ENCODE peak calls at places on chromosomes 12 and 14, in four cellular contexts. H, E, W and Y are unnamed samples.

GRCh38 chr14:71322660-71323250 is 415.5 kb downstream of the PCNX1 start:
- DNase-seq in E (peak), W (peak), H (peak), Y (peak)

GRCh38 chr12:10016881-10017280 is 6.5 kb downstream of the CLEC12B start:
- DNase-seq in W (no peak), E (no peak), H (no peak), Y (peak)

GRCh38 chr12:46524778-46525177 is 152.2 kb upstream of the SLC38A2 start:
- DNase-seq in H (no peak), E (peak), W (no peak), Y (no peak)

GRCh38 chr12:69102856-69103255 is 136.5 kb upstream of the CPSF6 start:
- DNase-seq in W (no peak), E (no peak), H (no peak), Y (no peak)

GRCh38 chr12:9319842-9320173 is 111.6 kb upstream of the PZP start:
- DNase-seq in H (no peak), E (no peak), W (no peak), Y (no peak)

GRCh38 chr12:130591736-130592135 is 124.4 kb downstream of the RIMBP2 start:
- DNase-seq in E (no peak), W (no peak), H (no peak), Y (no peak)

GRCh38 chr12:38586652-38587219 is 270.2 kb downstream of the ALG10B start:
- DNase-seq in W (no peak), E (no peak), H (no peak), Y (peak)

GRCh38 chr14:102848830-102849521 is 71.7 kb downstream of the TRAF3 start:
- DNase-seq in W (no peak), H (no peak), E (no peak), Y (no peak)

GRCh38 chr14:22471545-22472121 is 117.4 kb downstream of the DAD1 start:
- DNase-seq in W (no peak), E (peak), H (peak), Y (peak)

GRCh38 chr14:83709116-83709515 is 1820.8 kb upstream of the FLRT2 start:
- DNase-seq in H (no peak), E (no peak), W (no peak), Y (no peak)

GRCh38 chr12:121580959-121581680 is at the start of gene KDM2B:
- DNase-seq in H (peak), W (no peak), E (peak), Y (peak)

GRCh38 chr14:94175403-94176146 is 1.5 kb downstream of the PPP4R4 start:
- DNase-seq in W (no peak), E (no peak), H (no peak), Y (no peak)

GRCh38 chr12:119727600-119728436 is 59.9 kb downstream of the PRKAB1 start:
- DNase-seq in W (peak), E (no peak), H (no peak), Y (no peak)

GRCh38 chr12:93243689-93244513 is 133.8 kb upstream of the NUDT4 start:
- DNase-seq in H (no peak), W (peak), E (peak), Y (peak)

GRCh38 chr12:26037615-26038180 is 79.2 kb downstream of the RASSF8 start:
- DNase-seq in H (no peak), W (no peak), E (no peak), Y (no peak)

GRCh38 chr14:29518335-29518734 is 409.3 kb downstream of the PRKD1 start:
- DNase-seq in H (no peak), W (no peak), E (peak), Y (peak)

GRCh38 chr12:9710584-9711375 is 22.1 kb downstream of the CLECL1 start:
- DNase-seq in W (no peak), E (no peak), H (no peak), Y (no peak)

GRCh38 chr14:64696355-64696844 is 7.8 kb upstream of the PLEKHG3 start:
- DNase-seq in H (no peak), E (no peak), W (no peak), Y (no peak)

GRCh38 chr14:102212356-102212755 is 72.7 kb downstream of the WDR20 start:
- DNase-seq in W (no peak), E (no peak), H (no peak), Y (no peak)

GRCh38 chr12:1117371-1117770 is 126.3 kb downstream of the ERC1 start:
- DNase-seq in W (no peak), H (no peak), E (peak), Y (peak)

GRCh38 chr14:56118611-56119181 is 485 bp downstream of the PELI2 start:
- DNase-seq in W (no peak), H (peak), E (no peak), Y (no peak)

GRCh38 chr14:79581912-79582576 is 629.3 kb downstream of the DIO2 start:
- DNase-seq in H (no peak), W (no peak), E (peak), Y (peak)

GRCh38 chr14:97976861-97977260 is 1179.7 kb downstream of the VRK1 start:
- DNase-seq in H (no peak), W (no peak), E (no peak), Y (no peak)

GRCh38 chr14:70784886-70785285 is 24.4 kb downstream of the MAP3K9 start:
- DNase-seq in W (no peak), H (no peak), E (no peak), Y (peak)

GRCh38 chr12:90338365-90338764 is 616.6 kb downstream of the CCER1 start:
- DNase-seq in W (no peak), H (peak), E (no peak), Y (no peak)

GRCh38 chr12:89060133-89060532 is 292.2 kb downstream of the DUSP6 start:
- DNase-seq in H (peak), W (no peak), E (peak), Y (no peak)

GRCh38 chr14:103625361-103626095 is 3.5 kb upstream of the KLC1 start:
- DNase-seq in W (no peak), H (no peak), E (no peak), Y (no peak)

GRCh38 chr14:34680806-34681479 is 33.5 kb downstream of the CFL2 start:
- DNase-seq in W (no peak), E (no peak), H (no peak), Y (no peak)

GRCh38 chr14:56338674-56339073 is 220.5 kb downstream of the PELI2 start:
- DNase-seq in E (peak), W (no peak), H (no peak), Y (no peak)

GRCh38 chr12:128783129-128783574 is 40.6 kb downstream of the SLC15A4 start:
- DNase-seq in E (peak), H (no peak), W (no peak), Y (no peak)

DNA sequence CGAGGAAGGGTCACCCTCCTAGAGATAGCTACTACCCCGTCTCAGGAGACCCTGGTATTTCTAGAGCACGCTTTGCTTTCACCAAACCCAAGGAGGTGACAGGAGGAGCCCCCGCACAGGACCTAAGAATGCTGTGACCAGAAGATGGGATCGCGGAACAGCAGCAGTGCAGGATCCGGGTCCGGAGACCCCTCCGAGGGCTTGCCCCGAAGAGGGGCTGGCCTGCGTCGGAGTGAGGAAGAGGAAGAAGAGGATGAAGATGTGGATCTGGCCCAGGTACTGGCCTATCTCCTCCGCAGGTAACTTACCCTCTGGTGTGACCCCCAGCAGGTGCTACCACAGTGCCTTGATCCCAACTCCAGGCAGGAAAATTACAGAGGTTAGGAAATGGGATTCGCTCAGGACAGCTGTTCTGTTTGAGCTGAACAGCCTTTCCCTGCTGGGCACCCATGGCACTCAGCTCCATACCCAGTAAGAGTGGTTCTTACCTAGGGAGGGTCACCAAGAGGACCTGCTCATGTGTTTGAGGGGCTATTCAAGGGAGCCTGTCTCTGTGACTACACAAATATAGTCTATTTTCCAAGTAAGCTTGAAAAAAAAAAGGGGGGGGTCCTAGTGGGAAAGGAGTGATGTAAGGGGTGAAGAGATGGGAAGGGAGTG is 832 bp upstream of the NRL start:
- DNase-seq in H (no peak), E (no peak), W (no peak), Y (no peak)
- H2AFZ ChIP-seq in H (peak), E (peak), W (peak), Y (peak)

GRCh38 chr12:32548691-32549412 is 130.2 kb upstream of the DNM1L start:
- DNase-seq in E (peak), W (no peak), H (no peak), Y (no peak)
- H2AFZ ChIP-seq in E (peak), W (no peak), H (no peak), Y (no peak)

GRCh38 chr12:67348683-67349082 is 79.5 kb downstream of the CAND1 start:
- DNase-seq in H (no peak), E (no peak), W (no peak), Y (no peak)
- H2AFZ ChIP-seq in H (no peak), E (no peak), W (no peak), Y (no peak)

GRCh38 chr14:33488547-33488946 is 462.3 kb downstream of the EGLN3 start:
- DNase-seq in H (no peak), E (no peak), W (no peak), Y (no peak)
- H2AFZ ChIP-seq in H (no peak), E (no peak), W (no peak), Y (no peak)

GRCh38 chr14:31294736-31295398 is 87.3 kb upstream of the HECTD1 start:
- DNase-seq in W (no peak), E (peak), H (no peak), Y (no peak)
- H2AFZ ChIP-seq in W (no peak), E (no peak), H (no peak), Y (no peak)